ENCODE peak calls at places on chromosomes 12 and 14, in six cellular contexts. D, U, E, F, V and G are unnamed samples.

GRCh38 chr12:1740161-1740948 is 49.5 kb downstream of the ADIPOR2 start:
- DNase-seq in F (no peak), E (no peak), V (no peak), U (no peak), D (no peak), G (no peak)

GRCh38 chr12:79233341-79233761 is 368.8 kb downstream of the SYT1 start:
- DNase-seq in E (no peak), U (no peak), V (no peak), F (no peak), D (no peak), G (no peak)

GRCh38 chr12:18720690-18721089 is 17.1 kb downstream of the PLCZ1 start:
- DNase-seq in D (no peak), E (no peak), U (no peak), F (no peak), V (no peak), G (no peak)

GRCh38 chr12:2154050-2154449 is 101.3 kb downstream of the CACNA1C start:
- DNase-seq in E (no peak), D (no peak), V (peak), U (no peak), F (no peak), G (no peak)

GRCh38 chr12:102681309-102681708 is 200.9 kb upstream of the IGF1 start:
- DNase-seq in F (no peak), D (no peak), V (no peak), E (no peak), U (no peak), G (no peak)

GRCh38 chr12:6089041-6089823 is 35.2 kb downstream of the VWF start:
- DNase-seq in V (no peak), D (peak), E (no peak), U (no peak), F (no peak), G (peak)

GRCh38 chr12:20283467-20283866 is 84.9 kb upstream of the PDE3A start:
- DNase-seq in F (no peak), V (no peak), D (no peak), U (no peak), E (no peak), G (no peak)

GRCh38 chr14:100294213-100294962 is 11.9 kb downstream of the SLC25A29 start:
- DNase-seq in V (peak), E (no peak), U (peak), D (no peak), F (no peak), G (no peak)

GRCh38 chr12:120722784-120723183 is 2.8 kb upstream of the ACADS start:
- DNase-seq in F (no peak), E (no peak), V (no peak), U (no peak), D (no peak), G (no peak)

GRCh38 chr12:2944401-2945047 is 14.7 kb upstream of the TEAD4 start:
- DNase-seq in F (peak), D (peak), V (peak), E (peak), U (peak), G (peak)

GRCh38 chr12:21169878-21170472 is 39.0 kb downstream of the SLCO1B1 start:
- DNase-seq in U (peak), E (no peak), D (peak), V (peak), F (peak), G (peak)

GRCh38 chr12:113744802-113745395 is 221.2 kb downstream of the RBM19 start:
- DNase-seq in V (no peak), U (no peak), F (no peak), D (no peak), E (no peak), G (no peak)

DNA sequence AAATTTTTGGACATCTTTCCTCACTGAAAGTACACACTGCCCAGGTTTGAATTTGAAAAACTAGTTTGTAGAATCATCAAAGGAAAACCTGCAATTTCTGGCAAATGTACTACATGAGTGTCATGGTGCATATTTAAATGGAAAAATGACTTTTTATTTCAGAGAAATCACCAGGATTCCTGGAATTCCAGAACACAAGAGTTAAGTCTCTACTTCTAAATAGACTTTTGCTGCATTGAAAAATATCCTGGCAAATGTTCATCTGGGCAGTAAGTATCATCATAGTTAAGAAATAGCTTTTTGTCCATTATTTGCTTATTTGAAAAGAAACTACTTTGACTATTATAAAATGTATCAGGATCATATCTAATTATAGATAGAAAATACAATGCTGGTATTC is 275.1 kb downstream of the PRKD1 start:
- DNase-seq in D (no peak), F (no peak), E (no peak), U (no peak), V (peak), G (no peak)
- TF ChIP-seq CTCF in D (no peak), F (no peak), E (no peak), U (no peak), V (no peak), G (no peak)

DNA sequence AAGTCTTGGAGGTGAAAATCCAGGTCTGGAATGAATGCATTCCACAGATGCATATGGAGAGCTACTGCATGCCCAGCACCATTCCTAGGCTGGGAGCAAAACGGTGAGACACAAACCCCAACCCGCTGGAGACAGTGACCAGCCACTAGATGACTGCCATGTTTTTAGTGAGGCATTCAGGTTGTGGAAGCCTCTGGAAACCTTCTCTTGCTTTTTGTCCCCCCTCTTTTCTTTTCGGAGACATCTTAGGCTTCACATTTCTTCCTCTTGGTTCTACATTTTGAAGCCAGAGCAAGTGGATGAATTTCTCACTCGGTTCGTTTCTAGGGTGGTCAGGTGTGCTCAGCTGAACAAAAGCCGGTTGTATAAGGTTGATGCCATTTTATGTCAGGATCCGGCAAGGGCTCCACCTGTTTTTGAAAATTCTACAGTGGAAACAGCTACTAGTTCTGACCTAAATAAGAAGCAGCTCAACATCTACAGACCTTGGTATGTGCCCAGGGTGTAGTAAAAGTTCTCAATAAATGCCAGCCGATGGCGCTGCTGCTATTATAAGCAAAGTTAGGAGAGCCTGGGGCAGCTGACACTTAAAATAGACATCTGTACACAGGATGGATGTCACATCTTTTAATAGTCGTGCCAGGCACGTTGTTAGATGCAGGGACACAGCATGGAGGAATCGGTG is 1.8 kb upstream of the ZNF839 start:
- DNase-seq in E (no peak), D (no peak), U (no peak), V (peak), F (no peak), G (no peak)
- TF ChIP-seq CTCF in E (no peak), D (no peak), U (no peak), V (no peak), F (no peak), G (no peak)

DNA sequence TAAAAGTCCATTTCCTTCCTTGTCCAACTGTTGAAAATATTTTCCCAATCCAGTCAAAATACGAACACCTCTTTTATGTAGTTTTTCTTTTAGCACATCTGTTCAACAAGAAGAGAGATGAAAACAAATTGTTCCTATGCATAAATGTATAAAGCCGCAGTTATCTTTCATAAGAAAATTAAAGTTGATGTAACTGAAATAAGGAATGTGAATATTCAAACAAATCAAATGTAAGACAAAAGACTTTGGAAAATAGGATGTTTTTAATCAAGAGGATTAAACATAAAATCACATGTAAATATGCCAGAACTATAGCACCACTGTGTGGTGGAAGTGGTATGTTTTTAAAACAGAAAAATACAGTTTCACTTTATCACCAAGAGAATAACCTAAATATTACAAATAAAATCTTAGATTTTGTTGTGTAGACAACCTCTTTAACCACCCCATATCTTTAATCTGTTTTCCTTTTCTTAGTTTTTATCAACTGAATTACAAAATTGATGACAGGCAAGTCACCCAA is 40.4 kb downstream of the CAPS2 start:
- DNase-seq in V (peak), D (peak), F (no peak), E (no peak), U (no peak), G (no peak)
- TF ChIP-seq CTCF in V (peak), D (peak), F (peak), E (no peak), U (peak), G (no peak)

DNA sequence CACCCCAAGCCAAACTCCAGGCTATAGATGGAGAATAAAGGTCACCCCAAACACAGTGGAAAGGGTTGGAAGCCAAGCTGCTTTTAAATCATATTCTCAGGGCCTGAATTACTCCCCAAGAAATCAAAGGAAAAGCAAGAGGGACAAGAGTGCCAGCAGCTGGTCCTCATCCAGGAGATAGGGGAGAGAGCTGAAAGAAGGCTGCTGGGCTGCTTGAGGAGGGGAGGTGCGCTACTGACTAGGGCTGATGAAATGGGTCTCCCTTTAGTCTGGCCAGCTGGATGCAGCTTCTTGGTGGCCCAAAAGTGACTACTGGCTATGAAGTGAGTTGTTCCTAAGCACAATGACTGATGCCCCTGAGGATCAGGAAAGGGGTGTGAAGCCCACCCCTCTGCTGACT is 221.8 kb downstream of the PPM1H start:
- DNase-seq in U (no peak), F (no peak), V (peak), D (no peak), E (no peak), G (no peak)
- TF ChIP-seq CTCF in U (no peak), F (no peak), V (no peak), D (no peak), E (no peak), G (no peak)

GRCh38 chr14:71304588-71305133 is 397.4 kb downstream of the PCNX1 start:
- DNase-seq in E (no peak), V (no peak), D (no peak), U (no peak), F (no peak), G (no peak)

GRCh38 chr14:71308671-71309070 is 401.4 kb downstream of the PCNX1 start:
- DNase-seq in F (no peak), E (no peak), D (no peak), U (no peak), V (no peak), G (no peak)

GRCh38 chr14:71314717-71315116 is 407.5 kb downstream of the PCNX1 start:
- DNase-seq in D (no peak), U (no peak), V (no peak), F (no peak), E (no peak), G (no peak)

GRCh38 chr14:71311061-71311460 is 403.8 kb downstream of the PCNX1 start:
- DNase-seq in E (no peak), V (no peak), U (no peak), D (no peak), F (no peak), G (no peak)

DNA sequence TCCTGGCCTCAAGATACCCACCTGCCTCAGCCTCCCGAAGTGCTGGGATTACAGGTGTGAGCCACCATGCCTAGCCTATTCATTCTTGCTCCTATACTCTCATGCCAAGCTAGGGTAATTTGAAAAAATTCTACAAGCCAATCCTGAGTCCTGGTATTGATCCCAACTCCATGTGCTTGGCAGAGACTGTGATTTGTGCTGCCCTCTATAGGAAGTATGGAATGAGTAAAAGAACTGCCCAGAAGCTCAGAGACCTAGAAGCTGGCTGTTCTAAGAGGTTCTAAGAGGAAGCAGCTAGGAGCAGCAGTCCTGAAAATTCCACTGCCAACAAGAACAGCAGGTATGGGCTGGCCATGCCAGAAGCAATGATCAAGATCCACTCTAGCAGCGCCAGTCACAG is 402.5 kb downstream of the PCNX1 start:
- DNase-seq in U (no peak), F (no peak), D (no peak), V (no peak), E (no peak), G (no peak)
- TF ChIP-seq CTCF in U (no peak), F (peak), D (peak), V (no peak), E (no peak), G (no peak)

GRCh38 chr14:88166616-88167015 is 156.5 kb downstream of the KCNK10 start:
- DNase-seq in E (no peak), F (no peak), V (no peak), U (no peak), D (no peak), G (peak)
- TF ChIP-seq CTCF in E (no peak), F (no peak), V (no peak), U (no peak), D (no peak), G (no peak)

DNA sequence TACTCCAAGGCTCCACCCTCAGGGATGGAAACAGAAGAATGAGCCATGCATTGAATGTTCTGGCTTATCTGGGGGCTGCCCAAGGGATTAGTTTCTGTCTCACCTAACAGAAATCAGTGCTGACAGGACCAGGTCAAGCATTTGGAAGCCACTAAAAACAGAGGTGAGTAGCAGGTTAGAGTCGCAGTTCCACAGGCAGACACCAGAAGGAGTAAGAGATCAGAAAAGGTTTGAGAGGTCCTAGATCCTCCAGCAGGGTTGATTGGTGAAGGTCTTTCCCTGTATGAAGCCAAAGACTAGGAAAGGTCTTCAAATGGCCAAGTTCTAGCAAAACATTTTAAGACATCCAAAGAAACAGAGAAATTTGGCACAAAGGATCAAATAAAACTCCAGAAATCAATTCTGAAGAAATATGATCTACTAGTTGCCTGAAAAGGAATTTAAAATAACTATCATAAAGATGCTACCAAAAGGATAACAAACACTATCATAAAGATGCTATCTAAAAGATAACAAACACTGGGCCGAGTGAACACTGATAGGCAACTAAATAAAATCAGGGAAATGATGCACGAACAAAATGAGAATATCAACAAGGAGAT is 19.5 kb upstream of the TTC9 start:
- DNase-seq in V (peak), F (peak), D (peak), E (no peak), U (peak), G (peak)
- TF ChIP-seq CTCF in V (peak), F (peak), D (peak), E (peak), U (peak), G (peak)

DNA sequence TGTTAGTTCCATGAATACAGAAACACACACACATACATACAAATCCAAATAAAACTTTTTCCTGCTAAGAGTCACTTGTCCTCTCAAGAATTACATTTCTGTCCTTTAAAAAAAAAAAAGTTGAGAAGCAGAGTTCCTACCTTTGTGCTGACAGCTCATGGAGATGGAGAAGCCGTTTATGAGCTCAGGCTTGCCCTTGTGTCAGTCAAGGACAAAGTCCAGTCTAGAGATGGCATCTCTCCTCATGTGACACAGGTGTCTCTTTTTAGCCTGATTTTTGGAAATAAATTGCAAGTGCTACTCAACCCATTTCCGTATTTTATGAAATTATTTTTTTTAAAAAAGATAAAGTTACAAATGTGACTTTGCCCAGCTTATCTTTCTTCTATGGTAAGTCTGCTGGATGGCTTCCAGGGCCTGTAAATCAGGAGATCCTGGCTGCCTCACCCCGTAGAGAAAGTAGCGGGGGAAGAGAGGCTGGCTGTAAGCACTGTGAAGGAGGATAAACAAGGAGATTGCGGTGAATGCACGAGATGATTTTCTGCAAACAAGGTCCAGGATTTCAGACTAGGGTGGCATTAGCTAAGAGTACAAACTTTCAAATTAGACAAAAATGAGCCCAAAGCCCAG is 169.7 kb downstream of the MYRFL start:
- DNase-seq in F (no peak), E (no peak), D (no peak), U (no peak), V (peak), G (peak)
- TF ChIP-seq CTCF in F (no peak), E (no peak), D (no peak), U (no peak), V (no peak), G (no peak)

GRCh38 chr12:41269056-41269455 is 80.9 kb downstream of the PDZRN4 start:
- DNase-seq in E (no peak), D (no peak), F (no peak), V (no peak), U (no peak), G (no peak)

GRCh38 chr12:41264281-41264680 is 76.2 kb downstream of the PDZRN4 start:
- DNase-seq in U (no peak), V (peak), E (no peak), D (no peak), F (no peak), G (no peak)
- TF ChIP-seq CTCF in U (peak), V (no peak), E (no peak), D (peak), F (peak), G (no peak)

GRCh38 chr12:27523642-27524488 is at the start of gene PPFIBP1:
- DNase-seq in D (peak), U (peak), E (peak), V (peak), F (peak), G (peak)
- TF ChIP-seq CTCF in D (peak), U (no peak), E (no peak), V (peak), F (peak), G (no peak)